ENCODE peak calls at places on chromosomes 3 and 15, in six cellular contexts. One of them, this sample, is unnamed.

GRCh38 chr3:120907659-120908029 is 361 bp upstream of the STXBP5L start:
- DNase-seq in hepatocyte: no peak
- DNase-seq in CD8-positive, alpha-beta T cell: no peak
- DNase-seq in GM23338: no peak
- DNase-seq in aorta: no peak
- DNase-seq in psoas muscle: no peak
- DNase-seq in this sample: no peak

GRCh38 chr3:108409791-108410190 is 100.6 kb downstream of the MYH15 start:
- DNase-seq in psoas muscle: no peak
- DNase-seq in hepatocyte: no peak
- DNase-seq in GM23338: no peak
- DNase-seq in CD8-positive, alpha-beta T cell: no peak
- DNase-seq in aorta: no peak
- DNase-seq in this sample: no peak

GRCh38 chr3:90010341-90010740 is 902.9 kb downstream of the EPHA3 start:
- DNase-seq in GM23338: peak
- DNase-seq in psoas muscle: no peak
- DNase-seq in hepatocyte: no peak
- DNase-seq in CD8-positive, alpha-beta T cell: no peak
- DNase-seq in aorta: no peak
- DNase-seq in this sample: no peak

GRCh38 chr3:89098964-89099585 is 8.3 kb upstream of the EPHA3 start:
- DNase-seq in GM23338: peak
- DNase-seq in psoas muscle: no peak
- DNase-seq in aorta: no peak
- DNase-seq in hepatocyte: peak
- DNase-seq in CD8-positive, alpha-beta T cell: peak
- DNase-seq in this sample: no peak

GRCh38 chr15:63276342-63277043 is 912 bp upstream of the APH1B start:
- DNase-seq in GM23338: no peak
- DNase-seq in hepatocyte: no peak
- DNase-seq in psoas muscle: no peak
- DNase-seq in CD8-positive, alpha-beta T cell: no peak
- DNase-seq in aorta: no peak
- DNase-seq in this sample: no peak

GRCh38 chr3:42134867-42135464 is 43.8 kb downstream of the TRAK1 start:
- DNase-seq in aorta: no peak
- DNase-seq in psoas muscle: no peak
- DNase-seq in hepatocyte: peak
- DNase-seq in GM23338: no peak
- DNase-seq in CD8-positive, alpha-beta T cell: no peak
- DNase-seq in this sample: no peak

GRCh38 chr15:40407343-40407990 is 1.9 kb downstream of the IVD start:
- DNase-seq in aorta: no peak
- DNase-seq in psoas muscle: no peak
- DNase-seq in GM23338: no peak
- DNase-seq in CD8-positive, alpha-beta T cell: no peak
- DNase-seq in hepatocyte: no peak
- DNase-seq in this sample: no peak

GRCh38 chr3:38411591-38411990 is 42.1 kb upstream of the ACVR2B start:
- DNase-seq in GM23338: no peak
- DNase-seq in aorta: no peak
- DNase-seq in psoas muscle: no peak
- DNase-seq in CD8-positive, alpha-beta T cell: no peak
- DNase-seq in hepatocyte: no peak
- DNase-seq in this sample: no peak

GRCh38 chr3:146335386-146335785 is 84.5 kb upstream of the PLSCR4 start:
- DNase-seq in psoas muscle: no peak
- DNase-seq in aorta: no peak
- DNase-seq in CD8-positive, alpha-beta T cell: no peak
- DNase-seq in GM23338: no peak
- DNase-seq in hepatocyte: no peak
- DNase-seq in this sample: no peak

GRCh38 chr3:115187149-115187757 is 40.2 kb upstream of the ZBTB20 start:
- DNase-seq in CD8-positive, alpha-beta T cell: no peak
- DNase-seq in psoas muscle: no peak
- DNase-seq in hepatocyte: no peak
- DNase-seq in aorta: no peak
- DNase-seq in GM23338: no peak
- DNase-seq in this sample: no peak

GRCh38 chr15:74294010-74294409 is 57.9 kb downstream of the CCDC33 start:
- DNase-seq in CD8-positive, alpha-beta T cell: no peak
- DNase-seq in psoas muscle: no peak
- DNase-seq in GM23338: no peak
- DNase-seq in aorta: no peak
- DNase-seq in hepatocyte: no peak
- DNase-seq in this sample: no peak

GRCh38 chr15:33358303-33358702 is 47.5 kb downstream of the RYR3 start:
- DNase-seq in GM23338: no peak
- DNase-seq in hepatocyte: no peak
- DNase-seq in psoas muscle: no peak
- DNase-seq in aorta: no peak
- DNase-seq in CD8-positive, alpha-beta T cell: no peak
- DNase-seq in this sample: no peak

GRCh38 chr15:73936181-73936580 is 9.9 kb downstream of the LOXL1 start:
- DNase-seq in CD8-positive, alpha-beta T cell: no peak
- DNase-seq in GM23338: peak
- DNase-seq in psoas muscle: no peak
- DNase-seq in aorta: peak
- DNase-seq in hepatocyte: peak
- DNase-seq in this sample: peak

GRCh38 chr15:39852237-39852636 is 67.8 kb downstream of the GPR176 start:
- DNase-seq in aorta: no peak
- DNase-seq in CD8-positive, alpha-beta T cell: no peak
- DNase-seq in GM23338: no peak
- DNase-seq in hepatocyte: no peak
- DNase-seq in psoas muscle: no peak
- DNase-seq in this sample: no peak

GRCh38 chr3:43621974-43622739 is at the start of gene ANO10:
- DNase-seq in hepatocyte: peak
- DNase-seq in CD8-positive, alpha-beta T cell: peak
- DNase-seq in psoas muscle: peak
- DNase-seq in GM23338: peak
- DNase-seq in aorta: peak
- DNase-seq in this sample: peak

GRCh38 chr15:69587731-69588130 is 135.1 kb downstream of the RPLP1 start:
- DNase-seq in GM23338: no peak
- DNase-seq in aorta: no peak
- DNase-seq in psoas muscle: no peak
- DNase-seq in hepatocyte: no peak
- DNase-seq in CD8-positive, alpha-beta T cell: no peak
- DNase-seq in this sample: no peak

GRCh38 chr15:69585937-69586336 is 133.3 kb downstream of the RPLP1 start:
- DNase-seq in psoas muscle: no peak
- DNase-seq in CD8-positive, alpha-beta T cell: no peak
- DNase-seq in GM23338: no peak
- DNase-seq in aorta: no peak
- DNase-seq in hepatocyte: no peak
- DNase-seq in this sample: no peak

GRCh38 chr15:69586721-69587120 is 134.1 kb downstream of the RPLP1 start:
- DNase-seq in psoas muscle: no peak
- DNase-seq in GM23338: no peak
- DNase-seq in CD8-positive, alpha-beta T cell: no peak
- DNase-seq in hepatocyte: no peak
- DNase-seq in aorta: no peak
- DNase-seq in this sample: no peak

GRCh38 chr15:69579950-69580618 is 127.5 kb downstream of the RPLP1 start:
- DNase-seq in psoas muscle: no peak
- DNase-seq in hepatocyte: peak
- DNase-seq in GM23338: no peak
- DNase-seq in aorta: peak
- DNase-seq in CD8-positive, alpha-beta T cell: no peak
- DNase-seq in this sample: no peak

DNA sequence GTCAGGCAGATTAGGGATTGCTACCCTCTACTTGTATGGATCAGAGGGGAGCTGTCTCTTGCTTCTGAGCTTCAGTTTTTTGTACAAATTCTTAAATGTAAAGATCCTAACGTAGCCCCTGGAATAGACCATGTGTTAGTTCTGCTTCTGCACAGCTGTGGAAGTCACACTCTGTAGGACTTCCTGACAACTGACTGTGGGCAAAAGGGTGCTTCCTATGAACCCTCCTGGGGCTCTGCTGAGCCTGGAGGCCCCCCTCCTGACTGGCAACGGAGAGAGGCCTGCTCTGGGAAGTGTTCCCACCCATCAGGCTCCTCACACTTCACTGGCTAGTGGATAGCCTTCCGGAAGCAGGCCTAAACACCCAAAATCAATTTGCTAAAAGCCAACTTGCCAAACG is 131.0 kb downstream of the RPLP1 start:
- DNase-seq in psoas muscle: no peak
- DNase-seq in aorta: peak
- DNase-seq in GM23338: no peak
- DNase-seq in CD8-positive, alpha-beta T cell: no peak
- DNase-seq in hepatocyte: no peak
- DNase-seq in this sample: no peak
- H3K27ac ChIP-seq in psoas muscle: no peak
- H3K27ac ChIP-seq in aorta: no peak
- H3K27ac ChIP-seq in GM23338: no peak
- H3K27ac ChIP-seq in CD8-positive, alpha-beta T cell: no peak
- H3K27ac ChIP-seq in hepatocyte: no peak
- H3K27ac ChIP-seq in this sample: no peak

GRCh38 chr3:134366221-134366927 is 7.9 kb downstream of the AMOTL2 start:
- DNase-seq in GM23338: no peak
- DNase-seq in CD8-positive, alpha-beta T cell: no peak
- DNase-seq in psoas muscle: no peak
- DNase-seq in hepatocyte: no peak
- DNase-seq in aorta: peak
- DNase-seq in this sample: no peak
- H3K27ac ChIP-seq in GM23338: peak
- H3K27ac ChIP-seq in CD8-positive, alpha-beta T cell: no peak
- H3K27ac ChIP-seq in psoas muscle: peak
- H3K27ac ChIP-seq in hepatocyte: peak
- H3K27ac ChIP-seq in aorta: peak
- H3K27ac ChIP-seq in this sample: peak

GRCh38 chr3:184448321-184449160 is 68.7 kb downstream of the CHRD start:
- DNase-seq in GM23338: no peak
- DNase-seq in hepatocyte: peak
- DNase-seq in CD8-positive, alpha-beta T cell: no peak
- DNase-seq in psoas muscle: no peak
- DNase-seq in aorta: peak
- DNase-seq in this sample: no peak
- H3K27ac ChIP-seq in GM23338: no peak
- H3K27ac ChIP-seq in hepatocyte: no peak
- H3K27ac ChIP-seq in CD8-positive, alpha-beta T cell: no peak
- H3K27ac ChIP-seq in psoas muscle: no peak
- H3K27ac ChIP-seq in aorta: no peak
- H3K27ac ChIP-seq in this sample: no peak

GRCh38 chr3:197718904-197719303 is 17.8 kb downstream of the RUBCN start:
- DNase-seq in GM23338: no peak
- DNase-seq in CD8-positive, alpha-beta T cell: no peak
- DNase-seq in psoas muscle: no peak
- DNase-seq in hepatocyte: peak
- DNase-seq in aorta: no peak
- DNase-seq in this sample: no peak

GRCh38 chr3:197714251-197714650 is 22.5 kb downstream of the RUBCN start:
- DNase-seq in GM23338: no peak
- DNase-seq in hepatocyte: no peak
- DNase-seq in CD8-positive, alpha-beta T cell: no peak
- DNase-seq in aorta: no peak
- DNase-seq in psoas muscle: no peak
- DNase-seq in this sample: no peak

GRCh38 chr3:197711973-197712707 is 24.6 kb downstream of the RUBCN start:
- DNase-seq in hepatocyte: peak
- DNase-seq in aorta: peak
- DNase-seq in CD8-positive, alpha-beta T cell: peak
- DNase-seq in GM23338: peak
- DNase-seq in psoas muscle: peak
- DNase-seq in this sample: peak

GRCh38 chr3:197709135-197709534 is 27.6 kb downstream of the RUBCN start:
- DNase-seq in psoas muscle: no peak
- DNase-seq in GM23338: no peak
- DNase-seq in hepatocyte: no peak
- DNase-seq in aorta: no peak
- DNase-seq in CD8-positive, alpha-beta T cell: no peak
- DNase-seq in this sample: no peak

DNA sequence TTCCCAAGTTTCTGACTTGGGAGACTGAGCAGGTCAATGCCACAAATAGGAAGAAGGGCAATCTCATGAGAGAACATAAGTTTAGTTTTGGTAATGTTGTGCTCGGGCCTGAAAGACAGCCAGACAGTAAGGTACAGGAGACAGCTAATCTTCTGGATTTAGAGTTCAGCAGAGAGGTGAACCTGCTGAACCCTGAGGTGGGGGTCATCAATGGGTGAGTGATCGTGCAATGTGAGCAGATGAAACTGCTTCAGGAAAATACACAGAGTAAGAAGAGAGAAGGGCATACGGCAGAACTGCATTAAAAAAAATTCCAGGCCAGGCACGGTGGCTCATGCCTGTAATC is 23.3 kb downstream of the RUBCN start:
- DNase-seq in hepatocyte: no peak
- DNase-seq in CD8-positive, alpha-beta T cell: no peak
- DNase-seq in aorta: no peak
- DNase-seq in psoas muscle: no peak
- DNase-seq in GM23338: no peak
- DNase-seq in this sample: no peak
- H3K27ac ChIP-seq in hepatocyte: peak
- H3K27ac ChIP-seq in CD8-positive, alpha-beta T cell: peak
- H3K27ac ChIP-seq in aorta: peak
- H3K27ac ChIP-seq in psoas muscle: peak
- H3K27ac ChIP-seq in GM23338: peak
- H3K27ac ChIP-seq in this sample: peak

GRCh38 chr3:30289324-30289723 is 317.1 kb upstream of the TGFBR2 start:
- DNase-seq in aorta: no peak
- DNase-seq in psoas muscle: no peak
- DNase-seq in CD8-positive, alpha-beta T cell: no peak
- DNase-seq in GM23338: no peak
- DNase-seq in hepatocyte: peak
- DNase-seq in this sample: no peak

GRCh38 chr3:30292192-30292893 is 314.1 kb upstream of the TGFBR2 start:
- DNase-seq in CD8-positive, alpha-beta T cell: no peak
- DNase-seq in aorta: no peak
- DNase-seq in psoas muscle: no peak
- DNase-seq in GM23338: no peak
- DNase-seq in hepatocyte: no peak
- DNase-seq in this sample: no peak

GRCh38 chr3:30290479-30290878 is 315.9 kb upstream of the TGFBR2 start:
- DNase-seq in CD8-positive, alpha-beta T cell: no peak
- DNase-seq in aorta: peak
- DNase-seq in psoas muscle: no peak
- DNase-seq in hepatocyte: no peak
- DNase-seq in GM23338: no peak
- DNase-seq in this sample: no peak

GRCh38 chr3:30288830-30289229 is 317.6 kb upstream of the TGFBR2 start:
- DNase-seq in GM23338: no peak
- DNase-seq in aorta: no peak
- DNase-seq in CD8-positive, alpha-beta T cell: no peak
- DNase-seq in hepatocyte: no peak
- DNase-seq in psoas muscle: no peak
- DNase-seq in this sample: no peak

DNA sequence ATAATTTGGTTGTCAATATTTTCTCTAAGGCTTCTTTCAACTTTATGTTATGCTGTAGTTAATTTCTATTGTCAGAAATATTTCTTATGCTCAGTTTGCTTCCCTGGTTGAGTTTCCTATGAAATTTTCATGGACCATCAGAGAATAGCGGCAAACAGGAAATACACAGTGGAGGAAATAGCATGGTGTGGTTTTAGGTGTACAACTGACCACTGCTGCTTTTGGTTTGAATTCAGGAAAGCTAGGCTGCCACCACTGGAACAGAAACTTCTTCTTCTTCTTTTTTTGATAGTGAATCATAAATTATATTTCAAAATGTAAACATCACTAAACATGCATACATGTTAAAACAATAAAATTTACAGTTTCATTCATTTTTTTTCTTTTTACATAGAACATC is 316.6 kb upstream of the TGFBR2 start:
- DNase-seq in aorta: no peak
- DNase-seq in psoas muscle: no peak
- DNase-seq in CD8-positive, alpha-beta T cell: no peak
- DNase-seq in hepatocyte: no peak
- DNase-seq in GM23338: no peak
- DNase-seq in this sample: no peak
- H3K27ac ChIP-seq in aorta: no peak
- H3K27ac ChIP-seq in psoas muscle: no peak
- H3K27ac ChIP-seq in CD8-positive, alpha-beta T cell: no peak
- H3K27ac ChIP-seq in hepatocyte: peak
- H3K27ac ChIP-seq in GM23338: no peak
- H3K27ac ChIP-seq in this sample: no peak